ENCODE peak calls at places on chromosomes 12 and 14, in nine cellular contexts. One of them, this sample, is unnamed.
A peak's percentile ranks its signal among the peaks of the same experiment; 100 is the strongest.

GRCh38 chr14:75053396-75054289 is 2.4 kb upstream of the MLH3 start:
- DNase-seq in stomach: no peak
- DNase-seq in foreskin fibroblast: peak; percentile 69
- DNase-seq in HCT116: no peak
- DNase-seq in lower leg skin: no peak
- DNase-seq in lower lobe of right lung: no peak
- DNase-seq in esophagus muscularis mucosa: no peak
- DNase-seq in AG04449: no peak
- DNase-seq in left lung: no peak
- DNase-seq in this sample: no peak

GRCh38 chr12:6700646-6701051 is at the start of gene PIANP:
- DNase-seq in stomach: peak; percentile 36
- DNase-seq in foreskin fibroblast: no peak
- DNase-seq in HCT116: no peak
- DNase-seq in lower leg skin: no peak
- DNase-seq in lower lobe of right lung: no peak
- DNase-seq in esophagus muscularis mucosa: no peak
- DNase-seq in AG04449: no peak
- DNase-seq in left lung: no peak
- DNase-seq in this sample: no peak

GRCh38 chr14:76773956-76774355 is 12.7 kb downstream of the VASH1 start:
- DNase-seq in stomach: no peak
- DNase-seq in foreskin fibroblast: no peak
- DNase-seq in HCT116: no peak
- DNase-seq in lower leg skin: no peak
- DNase-seq in lower lobe of right lung: no peak
- DNase-seq in esophagus muscularis mucosa: no peak
- DNase-seq in AG04449: no peak
- DNase-seq in left lung: no peak
- DNase-seq in this sample: no peak

GRCh38 chr14:23034498-23035302 is at the start of gene PSMB5:
- DNase-seq in stomach: peak; percentile 91
- DNase-seq in foreskin fibroblast: peak; percentile 89
- DNase-seq in HCT116: peak; percentile 98
- DNase-seq in lower leg skin: peak; percentile 91
- DNase-seq in lower lobe of right lung: peak; percentile 92
- DNase-seq in esophagus muscularis mucosa: peak; percentile 98
- DNase-seq in AG04449: peak; percentile 73
- DNase-seq in left lung: peak; percentile 90
- DNase-seq in this sample: peak; percentile 90

GRCh38 chr14:85934123-85934885 is 404.4 kb downstream of the FLRT2 start:
- DNase-seq in stomach: peak; percentile 38
- DNase-seq in foreskin fibroblast: no peak
- DNase-seq in HCT116: no peak
- DNase-seq in lower leg skin: no peak
- DNase-seq in lower lobe of right lung: peak; percentile 47
- DNase-seq in esophagus muscularis mucosa: no peak
- DNase-seq in AG04449: no peak
- DNase-seq in left lung: no peak
- DNase-seq in this sample: no peak

GRCh38 chr14:90693413-90693812 is 122.8 kb downstream of the TTC7B start:
- DNase-seq in stomach: no peak
- DNase-seq in foreskin fibroblast: no peak
- DNase-seq in HCT116: no peak
- DNase-seq in lower leg skin: no peak
- DNase-seq in lower lobe of right lung: no peak
- DNase-seq in esophagus muscularis mucosa: no peak
- DNase-seq in AG04449: no peak
- DNase-seq in left lung: no peak
- DNase-seq in this sample: no peak

GRCh38 chr12:122845865-122846621 is 10.8 kb downstream of the HIP1R start:
- DNase-seq in stomach: no peak
- DNase-seq in foreskin fibroblast: no peak
- DNase-seq in HCT116: no peak
- DNase-seq in lower leg skin: no peak
- DNase-seq in lower lobe of right lung: peak; percentile 23
- DNase-seq in esophagus muscularis mucosa: no peak
- DNase-seq in AG04449: no peak
- DNase-seq in left lung: no peak
- DNase-seq in this sample: no peak

GRCh38 chr12:132393991-132394949 is 64.9 kb upstream of the GALNT9 start:
- DNase-seq in stomach: no peak
- DNase-seq in foreskin fibroblast: no peak
- DNase-seq in HCT116: no peak
- DNase-seq in lower leg skin: no peak
- DNase-seq in lower lobe of right lung: no peak
- DNase-seq in esophagus muscularis mucosa: no peak
- DNase-seq in AG04449: no peak
- DNase-seq in left lung: peak; percentile 54
- DNase-seq in this sample: no peak

GRCh38 chr14:68713782-68714181 is 79.1 kb downstream of the ZFP36L1 start:
- DNase-seq in stomach: no peak
- DNase-seq in foreskin fibroblast: no peak
- DNase-seq in HCT116: no peak
- DNase-seq in lower leg skin: no peak
- DNase-seq in lower lobe of right lung: no peak
- DNase-seq in esophagus muscularis mucosa: no peak
- DNase-seq in AG04449: no peak
- DNase-seq in left lung: no peak
- DNase-seq in this sample: no peak

GRCh38 chr12:93476555-93476954 is 9.2 kb downstream of the MRPL42 start:
- DNase-seq in stomach: no peak
- DNase-seq in foreskin fibroblast: no peak
- DNase-seq in HCT116: no peak
- DNase-seq in lower leg skin: no peak
- DNase-seq in lower lobe of right lung: no peak
- DNase-seq in esophagus muscularis mucosa: no peak
- DNase-seq in AG04449: no peak
- DNase-seq in left lung: no peak
- DNase-seq in this sample: no peak

GRCh38 chr12:6533653-6534157 is 612 bp upstream of the GAPDH start:
- DNase-seq in stomach: peak; percentile 54
- DNase-seq in foreskin fibroblast: peak; percentile 87
- DNase-seq in HCT116: peak; percentile 76
- DNase-seq in lower leg skin: no peak
- DNase-seq in lower lobe of right lung: peak; percentile 76
- DNase-seq in esophagus muscularis mucosa: peak; percentile 95
- DNase-seq in AG04449: no peak
- DNase-seq in left lung: peak; percentile 89
- DNase-seq in this sample: no peak

GRCh38 chr12:94147991-94148840 is at the start of gene PLXNC1:
- DNase-seq in stomach: peak; percentile 51
- DNase-seq in foreskin fibroblast: no peak
- DNase-seq in HCT116: no peak
- DNase-seq in lower leg skin: no peak
- DNase-seq in lower lobe of right lung: peak; percentile 81
- DNase-seq in esophagus muscularis mucosa: no peak
- DNase-seq in AG04449: no peak
- DNase-seq in left lung: peak; percentile 96
- DNase-seq in this sample: no peak

GRCh38 chr12:56337753-56338221 is 897 bp upstream of the IL23A start:
- DNase-seq in stomach: no peak
- DNase-seq in foreskin fibroblast: no peak
- DNase-seq in HCT116: no peak
- DNase-seq in lower leg skin: no peak
- DNase-seq in lower lobe of right lung: no peak
- DNase-seq in esophagus muscularis mucosa: no peak
- DNase-seq in AG04449: no peak
- DNase-seq in left lung: no peak
- DNase-seq in this sample: no peak

GRCh38 chr14:61229475-61229888 is 51.7 kb downstream of the TMEM30B start:
- DNase-seq in stomach: peak; percentile 46
- DNase-seq in foreskin fibroblast: no peak
- DNase-seq in HCT116: no peak
- DNase-seq in lower leg skin: no peak
- DNase-seq in lower lobe of right lung: no peak
- DNase-seq in esophagus muscularis mucosa: no peak
- DNase-seq in AG04449: no peak
- DNase-seq in left lung: no peak
- DNase-seq in this sample: no peak

GRCh38 chr12:25723286-25723685 is 170.2 kb upstream of the LMNTD1 start:
- DNase-seq in stomach: no peak
- DNase-seq in foreskin fibroblast: no peak
- DNase-seq in HCT116: no peak
- DNase-seq in lower leg skin: no peak
- DNase-seq in lower lobe of right lung: no peak
- DNase-seq in esophagus muscularis mucosa: no peak
- DNase-seq in AG04449: no peak
- DNase-seq in left lung: no peak
- DNase-seq in this sample: no peak

GRCh38 chr12:24760606-24761378 is 188.1 kb downstream of the BCAT1 start:
- DNase-seq in stomach: no peak
- DNase-seq in foreskin fibroblast: no peak
- DNase-seq in HCT116: no peak
- DNase-seq in lower leg skin: no peak
- DNase-seq in lower lobe of right lung: no peak
- DNase-seq in esophagus muscularis mucosa: no peak
- DNase-seq in AG04449: no peak
- DNase-seq in left lung: no peak
- DNase-seq in this sample: no peak

GRCh38 chr12:28711411-28711810 is 437.7 kb upstream of the FAR2 start:
- DNase-seq in stomach: no peak
- DNase-seq in foreskin fibroblast: no peak
- DNase-seq in HCT116: no peak
- DNase-seq in lower leg skin: no peak
- DNase-seq in lower lobe of right lung: no peak
- DNase-seq in esophagus muscularis mucosa: no peak
- DNase-seq in AG04449: no peak
- DNase-seq in left lung: no peak
- DNase-seq in this sample: peak; percentile 32
- H3K4me3 ChIP-seq in stomach: no peak overlapping the region
- H3K4me3 ChIP-seq in foreskin fibroblast: no peak overlapping the region
- H3K4me3 ChIP-seq in HCT116: no peak overlapping the region
- H3K4me3 ChIP-seq in lower leg skin: no peak overlapping the region
- H3K4me3 ChIP-seq in lower lobe of right lung: no peak overlapping the region
- H3K4me3 ChIP-seq in esophagus muscularis mucosa: no peak overlapping the region
- H3K4me3 ChIP-seq in AG04449: no peak overlapping the region
- H3K4me3 ChIP-seq in left lung: no peak overlapping the region
- H3K4me3 ChIP-seq in this sample: no peak overlapping the region

GRCh38 chr14:93207468-93208308 is 632 bp downstream of the UBR7 start:
- DNase-seq in stomach: peak; percentile 40
- DNase-seq in foreskin fibroblast: peak; percentile 48
- DNase-seq in HCT116: no peak
- DNase-seq in lower leg skin: no peak
- DNase-seq in lower lobe of right lung: no peak
- DNase-seq in esophagus muscularis mucosa: no peak
- DNase-seq in AG04449: no peak
- DNase-seq in left lung: no peak
- DNase-seq in this sample: no peak
- TF ChIP-seq CTCF in stomach: peak; percentile 2
- TF ChIP-seq CTCF in foreskin fibroblast: peak; percentile 34
- TF ChIP-seq CTCF in HCT116: peak; percentile 31
- TF ChIP-seq CTCF in lower leg skin: no peak
- TF ChIP-seq CTCF in lower lobe of right lung: peak; percentile 27
- TF ChIP-seq CTCF in esophagus muscularis mucosa: peak; percentile 27
- TF ChIP-seq CTCF in AG04449: peak; percentile 69
- TF ChIP-seq CTCF in left lung: peak; percentile 16
- TF ChIP-seq CTCF in this sample: peak; percentile 35

GRCh38 chr12:47725893-47726292 is 603 bp upstream of the ENDOU start:
- DNase-seq in stomach: no peak
- DNase-seq in foreskin fibroblast: peak; percentile 81
- DNase-seq in HCT116: no peak
- DNase-seq in lower leg skin: no peak
- DNase-seq in lower lobe of right lung: no peak
- DNase-seq in esophagus muscularis mucosa: no peak
- DNase-seq in AG04449: peak; percentile 57
- DNase-seq in left lung: no peak
- DNase-seq in this sample: peak; percentile 67
- H3K4me3 ChIP-seq in stomach: no peak overlapping the region
- H3K4me3 ChIP-seq in foreskin fibroblast: no peak overlapping the region
- H3K4me3 ChIP-seq in HCT116: no peak overlapping the region
- H3K4me3 ChIP-seq in lower leg skin: no peak overlapping the region
- H3K4me3 ChIP-seq in lower lobe of right lung: no peak overlapping the region
- H3K4me3 ChIP-seq in esophagus muscularis mucosa: no peak overlapping the region
- H3K4me3 ChIP-seq in AG04449: no peak overlapping the region
- H3K4me3 ChIP-seq in left lung: no peak overlapping the region
- H3K4me3 ChIP-seq in this sample: no peak overlapping the region

GRCh38 chr14:24065408-24065807 is 6.0 kb upstream of the CPNE6 start:
- DNase-seq in stomach: no peak
- DNase-seq in foreskin fibroblast: no peak
- DNase-seq in HCT116: no peak
- DNase-seq in lower leg skin: no peak
- DNase-seq in lower lobe of right lung: no peak
- DNase-seq in esophagus muscularis mucosa: no peak
- DNase-seq in AG04449: no peak
- DNase-seq in left lung: peak; percentile 64
- DNase-seq in this sample: no peak

GRCh38 chr14:24068711-24069410 is 2.5 kb upstream of the CPNE6 start:
- DNase-seq in stomach: no peak
- DNase-seq in foreskin fibroblast: no peak
- DNase-seq in HCT116: no peak
- DNase-seq in lower leg skin: no peak
- DNase-seq in lower lobe of right lung: peak; percentile 12
- DNase-seq in esophagus muscularis mucosa: no peak
- DNase-seq in AG04449: no peak
- DNase-seq in left lung: peak; percentile 58
- DNase-seq in this sample: no peak

GRCh38 chr14:24069411-24069735 is 2.0 kb upstream of the CPNE6 start:
- DNase-seq in stomach: no peak
- DNase-seq in foreskin fibroblast: no peak
- DNase-seq in HCT116: no peak
- DNase-seq in lower leg skin: no peak
- DNase-seq in lower lobe of right lung: peak; percentile 11
- DNase-seq in esophagus muscularis mucosa: no peak
- DNase-seq in AG04449: no peak
- DNase-seq in left lung: no peak
- DNase-seq in this sample: no peak

GRCh38 chr14:24066490-24067132 is 4.8 kb upstream of the CPNE6 start:
- DNase-seq in stomach: no peak
- DNase-seq in foreskin fibroblast: no peak
- DNase-seq in HCT116: no peak
- DNase-seq in lower leg skin: no peak
- DNase-seq in lower lobe of right lung: no peak
- DNase-seq in esophagus muscularis mucosa: no peak
- DNase-seq in AG04449: no peak
- DNase-seq in left lung: peak; percentile 34
- DNase-seq in this sample: no peak

DNA sequence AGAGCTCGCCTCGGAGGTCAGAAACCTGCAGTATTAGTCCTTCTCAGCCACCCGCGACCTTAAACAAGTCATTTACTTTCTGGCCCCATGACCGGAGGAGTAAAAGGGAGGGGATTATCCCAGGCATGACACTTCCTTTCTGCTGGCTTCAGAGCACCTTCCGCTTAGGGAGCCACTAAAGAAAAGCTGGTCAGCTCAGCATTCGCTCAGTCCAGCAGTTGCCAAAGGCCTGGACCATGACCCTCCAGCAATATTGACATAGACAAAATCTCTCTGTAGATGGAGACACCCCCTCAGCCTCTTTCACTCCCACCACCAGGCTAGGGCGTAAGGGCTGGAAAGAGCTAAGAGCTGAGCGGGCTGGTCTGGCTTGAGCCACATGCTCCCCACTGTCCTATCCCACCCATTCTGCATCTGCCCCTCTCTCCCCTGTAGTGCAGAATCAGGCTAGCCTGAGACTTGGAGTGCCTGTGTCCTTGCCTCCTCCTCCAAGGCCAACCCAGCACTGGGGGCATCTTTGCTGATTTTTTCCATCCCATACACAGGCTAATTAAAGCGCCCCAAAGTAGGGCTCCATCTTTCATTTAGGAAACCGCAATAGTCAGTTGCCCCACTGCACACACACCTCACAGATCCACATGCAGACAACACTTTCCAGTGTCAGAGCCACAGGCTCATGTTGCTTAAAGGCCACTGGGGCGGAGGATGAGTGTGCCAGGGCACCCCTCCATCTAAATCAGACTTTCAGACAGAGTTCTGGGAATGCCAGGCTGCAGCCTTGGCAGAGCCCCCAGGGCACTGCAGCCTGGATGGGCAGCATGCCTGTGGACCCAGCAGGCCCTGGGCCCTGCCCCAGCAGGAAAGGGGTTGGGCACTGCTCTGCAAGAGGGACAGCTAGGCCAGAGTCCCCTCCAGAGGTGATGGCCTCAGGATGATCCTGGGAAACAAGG is 4.0 kb upstream of the CPNE6 start:
- DNase-seq in stomach: no peak
- DNase-seq in foreskin fibroblast: no peak
- DNase-seq in HCT116: no peak
- DNase-seq in lower leg skin: no peak
- DNase-seq in lower lobe of right lung: no peak
- DNase-seq in esophagus muscularis mucosa: no peak
- DNase-seq in AG04449: no peak
- DNase-seq in left lung: peak; percentile 55
- DNase-seq in this sample: no peak
- TF ChIP-seq CTCF in stomach: no peak
- TF ChIP-seq CTCF in foreskin fibroblast: no peak
- TF ChIP-seq CTCF in HCT116: no peak
- TF ChIP-seq CTCF in lower leg skin: no peak
- TF ChIP-seq CTCF in lower lobe of right lung: no peak
- TF ChIP-seq CTCF in esophagus muscularis mucosa: no peak
- TF ChIP-seq CTCF in AG04449: no peak
- TF ChIP-seq CTCF in left lung: no peak
- TF ChIP-seq CTCF in this sample: no peak

This sample was measured in HFF-Myc.